ENCODE peak calls at places on chromosomes 16 and 17, in seven cellular contexts. P is fibroblast of pulmonary artery; Q is NCI-H1417; N is HEK293T; R is A673; G is stimulated activated CD4-positive, alpha-beta T cell treated with anti-CD3 and anti-CD28 coated beads, Interleukin-15, amount 100 ng/mL, for 1 hour; X is SW480. L is an unnamed sample.

GRCh38 chr17:30436729-30437128 is 40.5 kb upstream of the GOSR1 start:
- DNase-seq in P (no peak), Q (no peak), N (no peak), R (no peak), G (no peak), X (no peak), L (no peak)

GRCh38 chr16:85112364-85112763 is at the start of gene CIBAR2:
- DNase-seq in P (no peak), Q (peak), N (no peak), R (no peak), G (no peak), X (no peak), L (peak)

GRCh38 chr17:61345081-61345480 is 54.6 kb upstream of the TBX2 start:
- DNase-seq in P (no peak), Q (no peak), N (no peak), R (no peak), G (no peak), X (no peak), L (no peak)

GRCh38 chr16:10298416-10298815 is 87.4 kb upstream of the ATF7IP2 start:
- DNase-seq in P (no peak), Q (no peak), N (no peak), R (no peak), G (no peak), X (no peak), L (no peak)

GRCh38 chr16:12602811-12603698 is 200.6 kb downstream of the CPPED1 start:
- DNase-seq in P (no peak), Q (no peak), N (no peak), R (no peak), G (no peak), X (no peak), L (peak)

GRCh38 chr17:79391808-79392233 is 219.0 kb downstream of the RBFOX3 start:
- DNase-seq in P (peak), Q (peak), N (peak), R (peak), G (peak), X (peak), L (peak)

GRCh38 chr17:75036643-75037268 is 10.0 kb downstream of the ATP5PD start:
- DNase-seq in P (peak), Q (peak), N (peak), R (peak), G (peak), X (peak), L (peak)

GRCh38 chr16:20383106-20384029 is 21.2 kb downstream of the PDILT start:
- DNase-seq in P (peak), Q (peak), N (peak), R (peak), G (no peak), X (peak), L (peak)

GRCh38 chr17:52079496-52079895 is 79.0 kb downstream of the CA10 start:
- DNase-seq in P (no peak), Q (no peak), N (no peak), R (no peak), G (no peak), X (no peak), L (no peak)

GRCh38 chr17:80970044-80970761 is 21.4 kb upstream of the CHMP6 start:
- DNase-seq in P (peak), Q (peak), N (peak), R (peak), G (no peak), X (peak), L (peak)

GRCh38 chr16:3080024-3080423 is 14.6 kb downstream of the IL32 start:
- DNase-seq in P (no peak), Q (no peak), N (no peak), R (no peak), G (no peak), X (no peak), L (no peak)

GRCh38 chr16:86059253-86060171 is 160.6 kb downstream of the IRF8 start:
- DNase-seq in P (peak), Q (no peak), N (no peak), R (no peak), G (no peak), X (no peak), L (no peak)

GRCh38 chr16:72487283-72487682 is 315.3 kb upstream of the PMFBP1 start:
- DNase-seq in P (no peak), Q (no peak), N (no peak), R (no peak), G (no peak), X (no peak), L (no peak)

GRCh38 chr16:29815032-29815721 is 775 bp upstream of the PAGR1 start:
- DNase-seq in P (no peak), Q (peak), N (no peak), R (peak), G (no peak), X (no peak), L (peak)

GRCh38 chr17:31323551-31323950 is 2.1 kb upstream of the EVI2A start:
- DNase-seq in P (no peak), Q (no peak), N (no peak), R (no peak), G (no peak), X (no peak), L (no peak)

GRCh38 chr16:76265434-76266045 is 11.7 kb upstream of the CNTNAP4 start:
- DNase-seq in P (peak), Q (no peak), N (peak), R (peak), G (no peak), X (peak), L (peak)

GRCh38 chr16:85658504-85659326 is 30.0 kb downstream of the GINS2 start:
- DNase-seq in P (no peak), Q (no peak), N (no peak), R (no peak), G (no peak), X (no peak), L (no peak)

GRCh38 chr16:20049831-20050230 is 23.9 kb downstream of the GPR139 start:
- DNase-seq in P (no peak), Q (no peak), N (no peak), R (no peak), G (no peak), X (no peak), L (no peak)

GRCh38 chr17:56222255-56222654 is 69.0 kb downstream of the ANKFN1 start:
- DNase-seq in P (no peak), Q (no peak), N (no peak), R (no peak), G (no peak), X (no peak), L (no peak)

GRCh38 chr16:67000384-67001158 is 12.2 kb downstream of the CES4A start:
- DNase-seq in P (peak), Q (peak), N (no peak), R (no peak), G (peak), X (no peak), L (peak)

GRCh38 chr16:2016407-2016922 is 3.1 kb upstream of the NPW start:
- DNase-seq in P (no peak), Q (no peak), N (no peak), R (peak), G (no peak), X (no peak), L (peak)

GRCh38 chr17:83046759-83047478 is 32.5 kb upstream of the METRNL start:
- DNase-seq in P (no peak), Q (no peak), N (no peak), R (no peak), G (no peak), X (no peak), L (no peak)

GRCh38 chr16:705748-706188 is at the start of gene FBXL16:
- DNase-seq in P (no peak), Q (peak), N (peak), R (peak), G (no peak), X (no peak), L (peak)

GRCh38 chr17:56648814-56649213 is 55.3 kb downstream of the NOG start:
- DNase-seq in P (no peak), Q (no peak), N (no peak), R (no peak), G (no peak), X (peak), L (no peak)

GRCh38 chr17:40517981-40518380 is 16.6 kb upstream of the TNS4 start:
- DNase-seq in P (no peak), Q (no peak), N (no peak), R (no peak), G (no peak), X (no peak), L (no peak)

GRCh38 chr16:85523602-85524364 is 89.3 kb upstream of the GSE1 start:
- DNase-seq in P (peak), Q (peak), N (peak), R (peak), G (no peak), X (no peak), L (peak)

GRCh38 chr17:1301546-1301945 is 22.1 kb downstream of the TRARG1 start:
- DNase-seq in P (no peak), Q (no peak), N (no peak), R (no peak), G (no peak), X (no peak), L (no peak)

GRCh38 chr16:68351463-68351862 is 40.6 kb downstream of the PRMT7 start:
- DNase-seq in P (no peak), Q (no peak), N (no peak), R (no peak), G (no peak), X (no peak), L (no peak)

GRCh38 chr16:31094088-31094423 is 541 bp downstream of the VKORC1 start:
- DNase-seq in P (no peak), Q (peak), N (no peak), R (no peak), G (no peak), X (peak), L (peak)

GRCh38 chr17:50117202-50118040 is 12.5 kb downstream of the SAMD14 start:
- DNase-seq in P (peak), Q (no peak), N (no peak), R (peak), G (peak), X (peak), L (peak)

GRCh38 chr17:76124582-76125390 is 16.3 kb downstream of the FOXJ1 start:
- DNase-seq in P (peak), Q (no peak), N (peak), R (peak), G (no peak), X (no peak), L (no peak)

GRCh38 chr16:73122604-73123386 is 74.9 kb upstream of the ZFHX3 start:
- DNase-seq in P (peak), Q (no peak), N (no peak), R (no peak), G (no peak), X (no peak), L (no peak)

GRCh38 chr17:12296120-12296727 is 275.5 kb downstream of the MAP2K4 start:
- DNase-seq in P (no peak), Q (no peak), N (no peak), R (no peak), G (no peak), X (no peak), L (no peak)

GRCh38 chr17:35630530-35631148 is 43.5 kb downstream of the AP2B1 start:
- DNase-seq in P (peak), Q (no peak), N (no peak), R (no peak), G (no peak), X (peak), L (no peak)

GRCh38 chr17:82153745-82154375 is 55.8 kb upstream of the FASN start:
- DNase-seq in P (peak), Q (peak), N (peak), R (peak), G (peak), X (peak), L (peak)

GRCh38 chr16:19861811-19862327 is 22.8 kb downstream of the GPRC5B start:
- DNase-seq in P (no peak), Q (no peak), N (no peak), R (no peak), G (no peak), X (no peak), L (no peak)

GRCh38 chr17:7677388-7678067 is 9.8 kb downstream of the TP53 start:
- DNase-seq in P (no peak), Q (no peak), N (no peak), R (no peak), G (no peak), X (no peak), L (no peak)

GRCh38 chr16:85354623-85355514 is 242.6 kb upstream of the CIBAR2 start:
- DNase-seq in P (peak), Q (no peak), N (no peak), R (no peak), G (no peak), X (peak), L (peak)